ENCODE peak calls at places on chromosomes 1 and 21, in eight cellular contexts. D is spleen, U is HCT116, M is K562, Y is stomach, G is suprapubic skin, J is transverse colon, F is upper lobe of left lung. T is an unnamed sample.

GRCh38 chr1:113809651-113810602 is 2.3 kb downstream of the RSBN1 start:
- DNase-seq in D (no peak), U (no peak), M (no peak), Y (no peak), G (no peak), J (peak), F (no peak), T (no peak)

GRCh38 chr1:195740862-195741261 is 867.4 kb downstream of the KCNT2 start:
- DNase-seq in D (no peak), U (no peak), M (no peak), Y (no peak), G (no peak), J (no peak), F (no peak), T (no peak)

GRCh38 chr1:26114165-26114927 is 2.7 kb downstream of the PDIK1L start:
- DNase-seq in D (no peak), U (no peak), M (no peak), Y (no peak), G (no peak), J (no peak), F (no peak), T (no peak)

GRCh38 chr1:74584185-74584584 is 71.8 kb upstream of the LRRC53 start:
- DNase-seq in D (no peak), U (no peak), M (no peak), Y (no peak), G (no peak), J (no peak), F (no peak), T (no peak)

GRCh38 chr1:81430955-81431646 is 369.6 kb upstream of the ADGRL2 start:
- DNase-seq in D (no peak), U (no peak), M (no peak), Y (no peak), G (no peak), J (no peak), F (no peak), T (peak)

GRCh38 chr1:21651214-21652042 is 17.7 kb downstream of the RAP1GAP start:
- DNase-seq in D (peak), U (no peak), M (peak), Y (peak), G (no peak), J (peak), F (peak), T (peak)

GRCh38 chr1:30761312-30762151 is 4.0 kb upstream of the LAPTM5 start:
- DNase-seq in D (no peak), U (no peak), M (peak), Y (no peak), G (no peak), J (no peak), F (no peak), T (no peak)

GRCh38 chr1:94319319-94320180 is 82.2 kb upstream of the ARHGAP29 start:
- DNase-seq in D (no peak), U (no peak), M (no peak), Y (no peak), G (no peak), J (no peak), F (no peak), T (no peak)

GRCh38 chr1:167000546-167000945 is 11.5 kb downstream of the MAEL start:
- DNase-seq in D (no peak), U (no peak), M (no peak), Y (no peak), G (no peak), J (no peak), F (no peak), T (no peak)

GRCh38 chr1:226593541-226593940 is 45.0 kb downstream of the STUM start:
- DNase-seq in D (no peak), U (no peak), M (no peak), Y (no peak), G (no peak), J (no peak), F (no peak), T (no peak)

GRCh38 chr21:38861989-38862683 is 56.4 kb downstream of the ETS2 start:
- DNase-seq in D (no peak), U (no peak), M (no peak), Y (no peak), G (no peak), J (no peak), F (no peak), T (no peak)

GRCh38 chr1:57007472-57007871 is 41.7 kb upstream of the C8B start:
- DNase-seq in D (no peak), U (no peak), M (no peak), Y (no peak), G (no peak), J (no peak), F (no peak), T (no peak)

GRCh38 chr1:162905174-162905573 is 44.2 kb upstream of the CCDC190 start:
- DNase-seq in D (no peak), U (no peak), M (no peak), Y (no peak), G (no peak), J (no peak), F (no peak), T (no peak)

GRCh38 chr1:109937738-109938137 is 27.1 kb downstream of the CSF1 start:
- DNase-seq in D (no peak), U (no peak), M (no peak), Y (no peak), G (no peak), J (no peak), F (no peak), T (peak)

GRCh38 chr1:8494681-8495080 is 176.8 kb downstream of the SLC45A1 start:
- DNase-seq in D (no peak), U (no peak), M (no peak), Y (no peak), G (no peak), J (no peak), F (no peak), T (no peak)

GRCh38 chr1:199010933-199011332 is 372.1 kb downstream of the PTPRC start:
- DNase-seq in D (no peak), U (no peak), M (no peak), Y (no peak), G (no peak), J (no peak), F (no peak), T (no peak)

GRCh38 chr1:19704247-19705113 is 39.8 kb downstream of the HTR6 start:
- DNase-seq in D (peak), U (peak), M (peak), Y (peak), G (peak), J (peak), F (peak), T (peak)

GRCh38 chr21:46237474-46237873 is 8.9 kb upstream of the LSS start:
- DNase-seq in D (no peak), U (no peak), M (no peak), Y (no peak), G (no peak), J (no peak), F (no peak), T (no peak)

GRCh38 chr1:25080294-25081209 is 150.5 kb upstream of the RUNX3 start:
- DNase-seq in D (peak), U (peak), M (peak), Y (no peak), G (no peak), J (no peak), F (no peak), T (no peak)

GRCh38 chr1:54798769-54799641 is 2.1 kb downstream of the TTC22 start:
- DNase-seq in D (peak), U (no peak), M (no peak), Y (peak), G (peak), J (peak), F (peak), T (no peak)

GRCh38 chr1:212291505-212292134 is 6.4 kb downstream of the PPP2R5A start:
- DNase-seq in D (no peak), U (peak), M (peak), Y (no peak), G (no peak), J (no peak), F (no peak), T (peak)

GRCh38 chr1:17122449-17123194 is 3.4 kb upstream of the PADI2 start:
- DNase-seq in D (peak), U (no peak), M (no peak), Y (no peak), G (no peak), J (peak), F (no peak), T (no peak)

GRCh38 chr1:25900209-25900608 is 6.0 kb downstream of the STMN1 start:
- DNase-seq in D (no peak), U (no peak), M (no peak), Y (no peak), G (no peak), J (no peak), F (no peak), T (no peak)

GRCh38 chr1:203291201-203292096 is 13.9 kb upstream of the BTG2 start:
- DNase-seq in D (no peak), U (no peak), M (no peak), Y (peak), G (no peak), J (peak), F (peak), T (no peak)

GRCh38 chr1:47387921-47388509 is 28.1 kb upstream of the FOXE3 start:
- DNase-seq in D (no peak), U (no peak), M (no peak), Y (no peak), G (no peak), J (no peak), F (no peak), T (no peak)

GRCh38 chr1:77833521-77834100 is 54.2 kb downstream of the MIGA1 start:
- DNase-seq in D (no peak), U (no peak), M (no peak), Y (no peak), G (no peak), J (no peak), F (no peak), T (no peak)

GRCh38 chr1:77831566-77831965 is 52.1 kb downstream of the MIGA1 start:
- DNase-seq in D (no peak), U (no peak), M (no peak), Y (no peak), G (no peak), J (no peak), F (no peak), T (no peak)

GRCh38 chr1:77831976-77832695 is 52.7 kb downstream of the MIGA1 start:
- DNase-seq in D (no peak), U (no peak), M (no peak), Y (no peak), G (no peak), J (no peak), F (no peak), T (no peak)

GRCh38 chr1:77832889-77833288 is 53.4 kb downstream of the MIGA1 start:
- DNase-seq in D (no peak), U (no peak), M (no peak), Y (no peak), G (no peak), J (no peak), F (no peak), T (no peak)

DNA sequence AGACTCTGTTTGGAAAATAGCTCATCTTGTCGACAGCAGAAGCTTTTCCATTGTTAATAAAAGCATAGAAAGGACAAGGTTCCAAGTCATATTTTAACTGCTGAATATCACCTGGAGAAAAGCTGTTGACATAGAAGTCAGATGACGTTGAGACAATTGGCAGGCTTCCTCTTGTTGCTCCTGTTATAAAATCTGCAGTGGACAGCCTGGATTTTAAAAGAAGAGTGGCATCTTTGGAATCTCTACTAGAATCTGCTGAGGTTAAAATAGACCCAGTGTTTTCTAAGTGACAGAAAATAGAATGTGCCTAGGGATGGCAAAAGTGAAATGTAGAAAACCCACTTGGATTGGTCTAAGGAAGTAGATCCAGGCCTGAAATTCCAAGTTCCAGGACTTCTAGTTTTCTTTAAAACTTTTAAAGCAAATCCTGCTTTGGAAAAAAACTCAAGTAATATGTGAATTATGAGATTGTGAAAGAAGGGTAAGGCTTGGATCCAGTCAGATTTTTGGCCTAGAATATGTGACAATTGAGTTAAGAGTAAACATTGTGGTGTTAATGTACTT is 53.6 kb upstream of the NEXN start:
- DNase-seq in D (no peak), U (no peak), M (no peak), Y (no peak), G (no peak), J (peak), F (peak), T (peak)
- TF ChIP-seq POLR2AphosphoS5 in D (no peak), U (no peak), M (no peak), Y (peak), G (no peak), J (peak), F (no peak), T (no peak)

GRCh38 chr1:4655674-4656532 is 1.5 kb downstream of the AJAP1 start:
- DNase-seq in D (no peak), U (no peak), M (peak), Y (no peak), G (no peak), J (peak), F (no peak), T (no peak)
- H3K4me3 ChIP-seq in D (no peak), U (no peak), M (no peak), Y (peak), G (peak), J (peak), F (peak), T (no peak)

DNA sequence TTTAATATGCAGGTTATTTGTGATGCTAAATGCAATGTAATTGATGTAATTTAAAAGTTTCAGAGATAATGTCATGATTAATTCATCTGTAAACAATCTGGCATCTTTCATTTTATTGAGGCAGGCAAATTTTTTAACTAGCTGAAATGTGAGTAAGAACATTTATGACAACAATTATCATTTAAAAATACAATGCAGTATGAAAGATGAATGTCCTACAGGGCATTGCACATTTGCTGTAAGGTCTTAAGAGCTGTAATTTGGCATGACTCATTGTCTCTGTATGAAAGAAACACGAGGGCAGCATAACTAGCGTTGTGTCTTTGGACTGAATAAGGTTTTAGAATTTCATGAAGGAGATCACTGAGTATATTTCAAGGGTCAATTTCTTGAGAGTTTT is 642.8 kb downstream of the PLA2G4A start:
- DNase-seq in D (no peak), U (no peak), M (no peak), Y (no peak), G (no peak), J (no peak), F (no peak), T (no peak)
- TF ChIP-seq POLR2AphosphoS5 in D (no peak), U (no peak), M (no peak), Y (no peak), G (no peak), J (no peak), F (no peak), T (no peak)

GRCh38 chr1:201115390-201115937 is 3.2 kb upstream of the CACNA1S start:
- DNase-seq in D (no peak), U (no peak), M (no peak), Y (no peak), G (no peak), J (no peak), F (no peak), T (no peak)

GRCh38 chr1:201111672-201112071 is 554 bp downstream of the CACNA1S start:
- DNase-seq in D (no peak), U (no peak), M (no peak), Y (no peak), G (no peak), J (no peak), F (no peak), T (no peak)

GRCh38 chr1:201112173-201112731 is at the start of gene CACNA1S:
- DNase-seq in D (no peak), U (no peak), M (no peak), Y (no peak), G (no peak), J (no peak), F (no peak), T (no peak)

GRCh38 chr1:201114245-201115131 is 2.3 kb upstream of the CACNA1S start:
- DNase-seq in D (peak), U (peak), M (peak), Y (peak), G (peak), J (peak), F (peak), T (peak)

DNA sequence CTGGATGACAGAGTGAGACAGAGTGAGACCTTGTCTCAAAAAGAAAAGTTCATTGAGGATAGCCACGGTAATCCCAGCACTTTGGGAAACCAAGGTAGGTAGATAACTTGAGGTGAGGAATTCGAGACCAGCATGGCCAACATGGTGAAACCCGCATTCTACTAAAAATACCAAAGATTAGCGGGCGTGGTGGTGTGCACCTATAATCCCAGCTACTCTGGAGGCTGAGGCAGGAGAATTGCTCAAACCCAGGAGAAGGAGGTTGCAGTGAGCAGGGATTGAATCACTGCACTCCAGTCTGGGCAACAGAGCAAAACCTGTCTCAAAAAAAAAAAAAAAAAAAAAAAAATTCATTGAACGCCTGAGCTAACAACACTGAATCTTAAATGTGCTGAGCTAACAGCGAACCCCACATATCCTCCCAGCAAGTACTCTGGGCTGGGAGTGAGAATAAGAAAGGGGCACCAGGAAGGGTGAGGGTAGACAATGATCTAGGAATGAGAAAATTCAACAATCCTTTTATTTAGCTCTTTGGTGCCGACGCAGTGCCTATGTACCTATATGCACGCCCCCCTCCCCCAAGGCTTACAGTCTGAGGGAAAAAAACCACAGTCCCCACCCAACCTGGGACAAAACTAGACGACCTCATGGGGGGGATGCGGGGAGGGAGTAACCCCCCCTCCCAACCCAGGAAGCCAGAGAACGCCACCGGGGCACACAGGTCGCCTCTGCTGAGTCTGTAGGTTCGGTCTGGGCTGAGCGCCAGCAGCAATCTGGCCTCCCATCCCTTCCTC is 1.4 kb upstream of the CACNA1S start:
- DNase-seq in D (no peak), U (no peak), M (no peak), Y (no peak), G (no peak), J (no peak), F (no peak), T (no peak)
- H3K4me3 ChIP-seq in D (peak), U (peak), M (no peak), Y (peak), G (peak), J (peak), F (peak), T (peak)

GRCh38 chr1:38020361-38020760 is 7.8 kb downstream of the UTP11 start:
- DNase-seq in D (no peak), U (no peak), M (no peak), Y (no peak), G (no peak), J (no peak), F (no peak), T (no peak)
- TF ChIP-seq POLR2AphosphoS5 in D (no peak), U (no peak), M (no peak), Y (no peak), G (no peak), J (no peak), F (no peak), T (no peak)

T was measured in GM23338.